ENCODE peak calls at places on chromosome 22, in seven cellular contexts. B, M, H, V, W, J and S are unnamed samples.

GRCh38 chr22:27046603-27047002 is 389.2 kb downstream of the MIAT start:
- DNase-seq in B (no peak), M (no peak), H (no peak), V (no peak), W (no peak), J (no peak), S (no peak)

GRCh38 chr22:23130697-23131096 is 11.1 kb downstream of the RSPH14 start:
- DNase-seq in B (no peak), M (no peak), H (no peak), V (no peak), W (no peak), J (no peak), S (no peak)

GRCh38 chr22:20663941-20664593 is 109.8 kb upstream of the SERPIND1 start:
- DNase-seq in B (no peak), M (no peak), H (no peak), V (no peak), W (no peak), J (no peak), S (no peak)

GRCh38 chr22:27614291-27615007 is 187.1 kb downstream of the MN1 start:
- DNase-seq in B (no peak), M (no peak), H (no peak), V (no peak), W (no peak), J (no peak), S (no peak)

GRCh38 chr22:39658367-39658766 is 87.8 kb downstream of the CACNA1I start:
- DNase-seq in B (no peak), M (no peak), H (peak), V (no peak), W (no peak), J (no peak), S (no peak)

GRCh38 chr22:32994046-32994827 is 63.9 kb downstream of the SYN3 start:
- DNase-seq in B (no peak), M (peak), H (no peak), V (peak), W (no peak), J (no peak), S (no peak)

GRCh38 chr22:46419754-46420571 is 84.4 kb downstream of the TRMU start:
- DNase-seq in B (no peak), M (no peak), H (no peak), V (no peak), W (no peak), J (no peak), S (no peak)

GRCh38 chr22:38504731-38505594 is 1.1 kb downstream of the DDX17 start:
- DNase-seq in B (no peak), M (peak), H (peak), V (peak), W (peak), J (no peak), S (no peak)

GRCh38 chr22:23796461-23796860 is 9.7 kb downstream of the SMARCB1 start:
- DNase-seq in B (no peak), M (no peak), H (no peak), V (no peak), W (no peak), J (no peak), S (no peak)

GRCh38 chr22:36308880-36309279 is 55.9 kb downstream of the APOL1 start:
- DNase-seq in B (no peak), M (no peak), H (no peak), V (no peak), W (no peak), J (no peak), S (no peak)

GRCh38 chr22:39229688-39230260 is 15.0 kb downstream of the PDGFB start:
- DNase-seq in B (no peak), M (no peak), H (no peak), V (no peak), W (no peak), J (no peak), S (no peak)

GRCh38 chr22:20495861-20496681 is 476 bp upstream of the KLHL22 start:
- DNase-seq in B (peak), M (peak), H (peak), V (peak), W (peak), J (peak), S (no peak)

GRCh38 chr22:32050678-32051515 is 7.8 kb downstream of the SLC5A1 start:
- DNase-seq in B (no peak), M (no peak), H (peak), V (no peak), W (no peak), J (peak), S (peak)

GRCh38 chr22:30944986-30945385 is 23.6 kb downstream of the MORC2 start:
- DNase-seq in B (no peak), M (no peak), H (no peak), V (no peak), W (no peak), J (no peak), S (no peak)

GRCh38 chr22:47088480-47089145 is 326.2 kb downstream of the TBC1D22A start:
- DNase-seq in B (no peak), M (no peak), H (no peak), V (no peak), W (no peak), J (no peak), S (no peak)

GRCh38 chr22:37501610-37502341 is 15.6 kb upstream of the MFNG start:
- DNase-seq in B (no peak), M (no peak), H (no peak), V (no peak), W (peak), J (peak), S (no peak)

GRCh38 chr22:36758792-36759271 is 17.1 kb downstream of the IFT27 start:
- DNase-seq in B (no peak), M (no peak), H (no peak), V (no peak), W (no peak), J (no peak), S (no peak)

GRCh38 chr22:45330548-45330947 is 20.8 kb downstream of the FAM118A start:
- DNase-seq in B (no peak), M (no peak), H (no peak), V (no peak), W (no peak), J (no peak), S (no peak)

GRCh38 chr22:17436981-17437410 is 67.7 kb downstream of the CECR2 start:
- DNase-seq in B (peak), M (peak), H (no peak), V (peak), W (no peak), J (no peak), S (no peak)

GRCh38 chr22:17434856-17435255 is 65.6 kb downstream of the CECR2 start:
- DNase-seq in B (no peak), M (no peak), H (no peak), V (no peak), W (no peak), J (no peak), S (no peak)

GRCh38 chr22:17431179-17431578 is 61.9 kb downstream of the CECR2 start:
- DNase-seq in B (no peak), M (no peak), H (no peak), V (no peak), W (no peak), J (peak), S (peak)

GRCh38 chr22:17436382-17436951 is 67.2 kb downstream of the CECR2 start:
- DNase-seq in B (no peak), M (no peak), H (no peak), V (peak), W (no peak), J (no peak), S (no peak)

GRCh38 chr22:17435375-17435774 is 66.1 kb downstream of the CECR2 start:
- DNase-seq in B (no peak), M (no peak), H (no peak), V (no peak), W (no peak), J (no peak), S (no peak)
- H3K27ac ChIP-seq in B (no peak), M (peak), H (no peak), V (no peak), W (no peak), J (no peak), S (no peak)

DNA sequence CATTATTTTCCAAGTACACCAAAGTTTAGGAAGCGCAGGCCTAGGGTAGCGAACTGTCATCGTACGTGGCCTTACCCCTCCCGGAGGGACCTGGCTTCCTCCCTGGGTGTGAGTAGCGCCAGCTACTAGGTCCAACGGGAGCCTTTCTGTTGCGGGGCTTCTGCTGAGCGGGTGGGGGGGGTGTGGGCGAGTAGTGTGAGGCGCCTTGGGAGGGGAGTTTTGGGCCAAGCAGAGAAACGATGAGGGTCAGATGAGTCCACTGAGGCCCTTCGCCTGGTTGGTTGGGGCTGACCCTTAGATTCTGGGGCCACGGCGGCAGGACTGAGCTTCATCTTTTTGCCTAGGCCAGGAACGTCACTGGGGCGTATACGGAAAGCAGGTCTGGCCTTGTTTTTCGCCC is 868 bp downstream of the TEF start:
- DNase-seq in B (no peak), M (peak), H (peak), V (no peak), W (no peak), J (no peak), S (no peak)
- H3K27ac ChIP-seq in B (peak), M (peak), H (peak), V (no peak), W (peak), J (no peak), S (peak)

DNA sequence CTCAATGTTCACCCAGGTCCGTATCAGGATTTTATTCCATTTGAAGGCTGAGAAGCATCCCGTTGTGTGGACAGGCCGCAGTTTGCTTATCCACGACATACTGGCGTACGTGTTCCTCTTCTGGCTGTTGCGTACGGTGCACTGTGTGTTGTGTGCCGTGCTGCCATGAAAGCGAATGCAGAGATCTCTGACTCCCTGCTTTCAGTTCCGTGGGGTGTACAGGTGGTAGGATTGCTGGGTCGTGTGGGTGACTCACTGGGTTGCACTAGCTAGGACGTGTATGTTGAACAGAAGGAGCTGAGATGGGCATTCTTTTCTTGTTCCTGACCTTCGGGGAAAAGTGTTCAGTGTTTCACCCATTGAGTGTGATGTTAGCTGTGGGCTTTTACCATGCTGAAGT is 10.3 kb downstream of the SELENOO start:
- DNase-seq in B (no peak), M (no peak), H (no peak), V (no peak), W (no peak), J (no peak), S (no peak)
- H3K27ac ChIP-seq in B (no peak), M (no peak), H (no peak), V (no peak), W (no peak), J (no peak), S (no peak)

GRCh38 chr22:25114369-25115362 is 85.0 kb upstream of the CRYBB3 start:
- DNase-seq in B (no peak), M (no peak), H (no peak), V (no peak), W (no peak), J (no peak), S (no peak)
- H3K27ac ChIP-seq in B (peak), M (no peak), H (no peak), V (no peak), W (peak), J (no peak), S (peak)

GRCh38 chr22:34976886-34977285 is 89.1 kb upstream of the ISX start:
- DNase-seq in B (no peak), M (no peak), H (no peak), V (no peak), W (no peak), J (no peak), S (no peak)
- H3K27ac ChIP-seq in B (no peak), M (no peak), H (no peak), V (no peak), W (no peak), J (no peak), S (no peak)

GRCh38 chr22:17476838-17477237 is 86.5 kb upstream of the SLC25A18 start:
- DNase-seq in B (no peak), M (no peak), H (no peak), V (no peak), W (no peak), J (no peak), S (no peak)

GRCh38 chr22:17477401-17477833 is 85.9 kb upstream of the SLC25A18 start:
- DNase-seq in B (peak), M (peak), H (no peak), V (no peak), W (peak), J (no peak), S (no peak)

GRCh38 chr22:17472886-17473285 is 90.4 kb upstream of the SLC25A18 start:
- DNase-seq in B (no peak), M (no peak), H (no peak), V (peak), W (no peak), J (no peak), S (no peak)

GRCh38 chr22:17471901-17472566 is 91.3 kb upstream of the SLC25A18 start:
- DNase-seq in B (no peak), M (peak), H (no peak), V (peak), W (no peak), J (no peak), S (no peak)

DNA sequence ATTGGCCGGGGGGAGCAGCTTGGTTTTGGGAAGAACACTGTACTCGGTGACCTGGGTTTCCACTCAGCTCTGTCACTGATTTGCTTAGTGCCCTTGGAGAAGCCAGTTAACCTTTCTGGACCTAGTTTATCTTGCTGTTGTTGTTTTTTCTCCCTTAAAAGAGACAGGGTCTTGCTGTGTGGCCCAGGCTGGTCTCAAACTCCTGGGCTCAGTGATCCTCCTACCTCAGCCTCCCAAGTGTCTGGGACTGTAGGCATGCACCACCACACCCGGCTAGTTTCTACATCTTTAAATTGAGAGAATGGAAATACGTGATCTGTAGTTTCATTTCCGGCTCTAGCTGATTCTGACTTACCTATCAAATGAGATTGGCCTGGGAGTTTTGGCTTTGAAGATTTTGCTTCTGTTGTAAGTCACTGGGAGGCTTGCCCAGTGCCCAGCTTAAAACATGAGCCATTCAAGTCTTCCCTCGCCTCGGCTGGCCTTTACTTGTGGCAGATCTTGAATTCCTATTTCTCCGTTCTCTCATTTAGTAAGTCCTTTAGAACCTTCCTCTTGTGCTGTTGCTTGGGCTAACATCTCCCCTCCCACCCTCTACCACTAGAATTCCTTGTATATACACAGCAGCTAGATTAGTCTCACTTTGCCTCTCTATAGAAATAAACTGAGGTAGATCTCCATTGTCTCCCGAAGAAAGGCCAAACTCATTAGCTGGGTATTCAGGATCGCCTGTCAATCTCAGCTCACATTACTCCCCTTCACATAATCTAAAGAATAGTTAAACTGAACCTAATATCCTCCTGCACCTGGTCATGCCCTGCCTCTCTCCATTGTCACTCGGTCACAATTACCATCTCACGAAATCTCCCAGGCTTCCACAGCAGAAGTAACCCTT is 87.7 kb upstream of the SLC25A18 start:
- DNase-seq in B (no peak), M (no peak), H (no peak), V (peak), W (no peak), J (no peak), S (no peak)
- H3K27ac ChIP-seq in B (no peak), M (no peak), H (no peak), V (peak), W (no peak), J (no peak), S (no peak)